ENCODE peak calls at places on chromosomes 4 and X, in seven cellular contexts. A is left colon, R is nucleus accumbens, F is stomach, N is cortex of kidney, L is body of pancreas, O is GM19239. W is an unnamed sample.

GRCh38 chr4:181854142-181854541 is 389.1 kb upstream of the TENM3 start:
- DNase-seq in A (no peak), R (no peak), F (no peak), N (no peak), L (no peak), O (no peak), W (no peak)

GRCh38 chrX:149504226-149504914 is 736 bp downstream of the IDS start:
- DNase-seq in A (no peak), R (no peak), F (no peak), N (no peak), L (no peak), O (no peak), W (no peak)

GRCh38 chr4:121408-122084 is 2.8 kb upstream of the ZNF718 start:
- DNase-seq in A (no peak), R (no peak), F (no peak), N (no peak), L (no peak), O (no peak), W (no peak)

GRCh38 chrX:146614693-146615524 is 194.7 kb upstream of the CXorf51B start:
- DNase-seq in A (no peak), R (no peak), F (no peak), N (no peak), L (no peak), O (no peak), W (no peak)

GRCh38 chr4:88643932-88644331 is 51.7 kb downstream of the HERC3 start:
- DNase-seq in A (no peak), R (no peak), F (no peak), N (no peak), L (no peak), O (no peak), W (no peak)

GRCh38 chr4:167838686-167839085 is 253.7 kb upstream of the ANXA10 start:
- DNase-seq in A (no peak), R (no peak), F (no peak), N (no peak), L (no peak), O (no peak), W (no peak)

GRCh38 chrX:11438767-11439166 is 145.6 kb downstream of the AMELX start:
- DNase-seq in A (no peak), R (no peak), F (no peak), N (no peak), L (no peak), O (no peak), W (no peak)

GRCh38 chr4:141006236-141006802 is 127.0 kb downstream of the RNF150 start:
- DNase-seq in A (no peak), R (no peak), F (no peak), N (no peak), L (no peak), O (no peak), W (no peak)

GRCh38 chr4:87353592-87353991 is 30.9 kb upstream of the HSD17B13 start:
- DNase-seq in A (no peak), R (no peak), F (no peak), N (no peak), L (peak; percentile 72), O (peak; percentile 10), W (no peak)

GRCh38 chrX:86141786-86142185 is 6.5 kb upstream of the DACH2 start:
- DNase-seq in A (no peak), R (no peak), F (no peak), N (no peak), L (no peak), O (no peak), W (no peak)

GRCh38 chr4:188864741-188865140 is 725.5 kb downstream of the TRIML1 start:
- DNase-seq in A (no peak), R (no peak), F (no peak), N (no peak), L (no peak), O (no peak), W (no peak)

GRCh38 chrX:129651756-129652564 is 2.8 kb downstream of the APLN start:
- DNase-seq in A (no peak), R (no peak), F (peak; percentile 34), N (no peak), L (no peak), O (no peak), W (no peak)

GRCh38 chr4:24973471-24974251 is 57.1 kb downstream of the LGI2 start:
- DNase-seq in A (peak; percentile 40), R (no peak), F (peak; percentile 31), N (no peak), L (peak; percentile 39), O (no peak), W (no peak)

GRCh38 chr4:188127157-188127874 is 11.9 kb upstream of the TRIML1 start:
- DNase-seq in A (no peak), R (no peak), F (no peak), N (no peak), L (no peak), O (no peak), W (no peak)

GRCh38 chr4:25154594-25155265 is 5.5 kb downstream of the SEPSECS start:
- DNase-seq in A (peak; percentile 43), R (no peak), F (peak; percentile 31), N (no peak), L (peak; percentile 53), O (no peak), W (no peak)

GRCh38 chr4:113574636-113575103 is 186.9 kb downstream of the CAMK2D start:
- DNase-seq in A (no peak), R (no peak), F (no peak), N (no peak), L (no peak), O (no peak), W (no peak)

GRCh38 chrX:132957211-132958085 is 981 bp downstream of the HS6ST2 start:
- DNase-seq in A (no peak), R (peak; percentile 24), F (no peak), N (no peak), L (peak; percentile 47), O (no peak), W (no peak)

GRCh38 chr4:52143815-52144214 is 92.7 kb downstream of the SPATA18 start:
- DNase-seq in A (no peak), R (no peak), F (no peak), N (no peak), L (no peak), O (no peak), W (no peak)

GRCh38 chr4:186767794-186768193 is 44.1 kb upstream of the FAT1 start:
- DNase-seq in A (no peak), R (no peak), F (no peak), N (no peak), L (no peak), O (no peak), W (no peak)

GRCh38 chr4:85520765-85521749 is 46.1 kb downstream of the ARHGAP24 start:
- DNase-seq in A (no peak), R (no peak), F (no peak), N (no peak), L (no peak), O (no peak), W (no peak)